ENCODE peak calls at places on chromosomes 11 and 22, in five cellular contexts. One of them, this sample, is unnamed.

GRCh38 chr11:78205256-78205655 is 16.5 kb downstream of the USP35 start:
- DNase-seq in fibroblast of lung: no peak
- DNase-seq in AG04450: no peak
- DNase-seq in right cardiac atrium: no peak
- DNase-seq in lung: no peak
- DNase-seq in this sample: no peak

GRCh38 chr11:70650075-70650909 is 252.0 kb downstream of the CTTN start:
- DNase-seq in right cardiac atrium: peak
- DNase-seq in lung: peak
- DNase-seq in fibroblast of lung: peak
- DNase-seq in AG04450: peak
- DNase-seq in this sample: peak

GRCh38 chr22:38353142-38353629 is 36.0 kb upstream of the CSNK1E start:
- DNase-seq in fibroblast of lung: peak
- DNase-seq in AG04450: no peak
- DNase-seq in right cardiac atrium: peak
- DNase-seq in lung: peak
- DNase-seq in this sample: no peak

GRCh38 chr11:134223066-134223465 is 701 bp downstream of the NCAPD3 start:
- DNase-seq in right cardiac atrium: no peak
- DNase-seq in lung: no peak
- DNase-seq in fibroblast of lung: no peak
- DNase-seq in AG04450: no peak
- DNase-seq in this sample: no peak

GRCh38 chr11:22082788-22083187 is 110.1 kb upstream of the ANO5 start:
- DNase-seq in lung: no peak
- DNase-seq in right cardiac atrium: no peak
- DNase-seq in fibroblast of lung: no peak
- DNase-seq in AG04450: no peak
- DNase-seq in this sample: no peak

GRCh38 chr11:1542267-1542666 is 29.8 kb downstream of the DUSP8 start:
- DNase-seq in lung: no peak
- DNase-seq in right cardiac atrium: peak
- DNase-seq in AG04450: no peak
- DNase-seq in fibroblast of lung: no peak
- DNase-seq in this sample: no peak

GRCh38 chr11:69213964-69214363 is 58.2 kb downstream of the SMIM38 start:
- DNase-seq in AG04450: no peak
- DNase-seq in lung: no peak
- DNase-seq in right cardiac atrium: no peak
- DNase-seq in fibroblast of lung: no peak
- DNase-seq in this sample: no peak

GRCh38 chr11:68504432-68505066 is 44.0 kb downstream of the PPP6R3 start:
- DNase-seq in right cardiac atrium: no peak
- DNase-seq in fibroblast of lung: no peak
- DNase-seq in AG04450: no peak
- DNase-seq in lung: no peak
- DNase-seq in this sample: no peak

GRCh38 chr11:70885721-70886305 is 366.6 kb downstream of the SHANK2 start:
- DNase-seq in AG04450: no peak
- DNase-seq in fibroblast of lung: no peak
- DNase-seq in lung: no peak
- DNase-seq in right cardiac atrium: no peak
- DNase-seq in this sample: no peak

GRCh38 chr11:110092577-110093406 is at the start of gene ZC3H12C:
- DNase-seq in AG04450: peak
- DNase-seq in right cardiac atrium: peak
- DNase-seq in lung: peak
- DNase-seq in fibroblast of lung: peak
- DNase-seq in this sample: peak

GRCh38 chr11:123590296-123590912 is 64.0 kb downstream of the SCN3B start:
- DNase-seq in right cardiac atrium: no peak
- DNase-seq in fibroblast of lung: peak
- DNase-seq in lung: no peak
- DNase-seq in AG04450: no peak
- DNase-seq in this sample: peak

GRCh38 chr11:17594686-17595192 is 47.7 kb downstream of the OTOG start:
- DNase-seq in fibroblast of lung: no peak
- DNase-seq in AG04450: no peak
- DNase-seq in right cardiac atrium: peak
- DNase-seq in lung: no peak
- DNase-seq in this sample: no peak

GRCh38 chr22:49983148-49984042 is 22.8 kb downstream of the PIM3 start:
- DNase-seq in AG04450: no peak
- DNase-seq in right cardiac atrium: no peak
- DNase-seq in fibroblast of lung: no peak
- DNase-seq in lung: no peak
- DNase-seq in this sample: no peak

GRCh38 chr11:80194016-80194415 is 753.2 kb upstream of the TENM4 start:
- DNase-seq in AG04450: no peak
- DNase-seq in fibroblast of lung: no peak
- DNase-seq in right cardiac atrium: no peak
- DNase-seq in lung: no peak
- DNase-seq in this sample: no peak

GRCh38 chr22:18044548-18045271 is 20.3 kb upstream of the MICAL3 start:
- DNase-seq in fibroblast of lung: peak
- DNase-seq in AG04450: no peak
- DNase-seq in right cardiac atrium: peak
- DNase-seq in lung: peak
- DNase-seq in this sample: no peak

GRCh38 chr11:115085461-115086220 is 407.3 kb downstream of the NXPE2 start:
- DNase-seq in AG04450: no peak
- DNase-seq in lung: no peak
- DNase-seq in fibroblast of lung: no peak
- DNase-seq in right cardiac atrium: peak
- DNase-seq in this sample: no peak

GRCh38 chr11:76609736-76610370 is 60.7 kb downstream of the LRRC32 start:
- DNase-seq in AG04450: no peak
- DNase-seq in lung: no peak
- DNase-seq in fibroblast of lung: no peak
- DNase-seq in right cardiac atrium: no peak
- DNase-seq in this sample: no peak

GRCh38 chr11:123431619-123432018 is 1.6 kb downstream of the GRAMD1B start:
- DNase-seq in fibroblast of lung: no peak
- DNase-seq in lung: no peak
- DNase-seq in AG04450: no peak
- DNase-seq in right cardiac atrium: no peak
- DNase-seq in this sample: no peak

GRCh38 chr22:31876156-31877035 is 67.9 kb upstream of the YWHAH start:
- DNase-seq in AG04450: no peak
- DNase-seq in lung: no peak
- DNase-seq in right cardiac atrium: no peak
- DNase-seq in fibroblast of lung: no peak
- DNase-seq in this sample: no peak

GRCh38 chr11:13450832-13451397 is 12.1 kb downstream of the BTBD10 start:
- DNase-seq in AG04450: no peak
- DNase-seq in lung: no peak
- DNase-seq in right cardiac atrium: no peak
- DNase-seq in fibroblast of lung: no peak
- DNase-seq in this sample: no peak

GRCh38 chr11:27701262-27702105 is 1.2 kb upstream of the BDNF start:
- DNase-seq in right cardiac atrium: no peak
- DNase-seq in fibroblast of lung: peak
- DNase-seq in lung: no peak
- DNase-seq in AG04450: no peak
- DNase-seq in this sample: no peak

GRCh38 chr11:34313099-34313517 is 44.7 kb downstream of the ABTB2 start:
- DNase-seq in AG04450: no peak
- DNase-seq in fibroblast of lung: no peak
- DNase-seq in lung: no peak
- DNase-seq in right cardiac atrium: no peak
- DNase-seq in this sample: no peak

GRCh38 chr11:111586305-111586915 is 15.8 kb upstream of the SIK2 start:
- DNase-seq in fibroblast of lung: peak
- DNase-seq in right cardiac atrium: no peak
- DNase-seq in lung: no peak
- DNase-seq in AG04450: no peak
- DNase-seq in this sample: no peak

GRCh38 chr11:59197990-59198389 is 14.7 kb downstream of the MPEG1 start:
- DNase-seq in right cardiac atrium: peak
- DNase-seq in fibroblast of lung: peak
- DNase-seq in lung: peak
- DNase-seq in AG04450: no peak
- DNase-seq in this sample: peak

GRCh38 chr11:10358696-10359095 is 53.8 kb downstream of the ADM start:
- DNase-seq in right cardiac atrium: no peak
- DNase-seq in AG04450: no peak
- DNase-seq in lung: no peak
- DNase-seq in fibroblast of lung: no peak
- DNase-seq in this sample: no peak

GRCh38 chr11:97537407-97538150 is 1147.8 kb downstream of the JRKL start:
- DNase-seq in fibroblast of lung: no peak
- DNase-seq in right cardiac atrium: peak
- DNase-seq in lung: no peak
- DNase-seq in AG04450: no peak
- DNase-seq in this sample: no peak

GRCh38 chr11:88332851-88333250 is 4.7 kb downstream of the CTSC start:
- DNase-seq in AG04450: no peak
- DNase-seq in right cardiac atrium: no peak
- DNase-seq in lung: no peak
- DNase-seq in fibroblast of lung: no peak
- DNase-seq in this sample: peak
- H3K4me3 ChIP-seq in AG04450: no peak
- H3K4me3 ChIP-seq in right cardiac atrium: no peak
- H3K4me3 ChIP-seq in lung: no peak
- H3K4me3 ChIP-seq in fibroblast of lung: no peak
- H3K4me3 ChIP-seq in this sample: no peak

DNA sequence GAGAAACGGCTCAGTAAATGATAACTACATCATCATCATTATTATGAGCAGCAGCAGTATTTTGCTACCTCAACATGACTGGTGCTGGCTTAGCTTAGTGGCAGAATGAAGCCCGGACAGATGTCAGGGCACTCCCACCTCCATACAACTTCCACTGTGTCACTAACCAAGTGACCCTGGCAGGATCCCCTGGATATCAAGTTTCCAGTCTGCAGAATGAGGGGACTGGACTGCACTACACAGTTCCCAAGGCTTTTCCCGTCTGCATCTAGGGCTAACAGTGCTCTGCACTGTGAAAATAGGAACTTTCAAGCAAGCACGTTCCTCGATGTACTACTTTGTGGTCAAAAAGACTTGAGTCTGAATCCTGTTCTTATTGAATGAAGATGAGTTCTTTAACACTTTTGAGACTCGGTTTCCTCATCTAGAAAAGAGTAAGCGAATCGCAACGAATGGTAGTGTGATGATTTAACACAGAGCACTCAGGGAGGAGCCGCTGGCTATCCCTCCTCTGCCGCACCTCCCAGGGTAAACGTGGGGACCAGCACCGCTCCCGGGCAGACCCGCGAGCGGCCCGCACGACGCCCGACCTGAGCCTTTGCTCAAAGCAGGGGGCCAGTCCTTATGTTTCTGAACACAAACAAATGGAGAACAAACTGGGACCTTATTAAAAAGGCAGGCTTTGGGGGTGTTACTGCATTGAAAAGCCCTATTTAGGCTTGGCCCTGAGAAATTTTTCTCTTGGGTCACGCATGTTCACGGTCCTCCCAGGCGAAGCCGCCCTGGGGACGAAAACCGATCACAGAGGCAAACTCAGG is 910 bp downstream of the CLTCL1 start:
- DNase-seq in AG04450: no peak
- DNase-seq in right cardiac atrium: no peak
- DNase-seq in lung: no peak
- DNase-seq in fibroblast of lung: no peak
- DNase-seq in this sample: no peak
- H3K4me3 ChIP-seq in AG04450: peak
- H3K4me3 ChIP-seq in right cardiac atrium: peak
- H3K4me3 ChIP-seq in lung: peak
- H3K4me3 ChIP-seq in fibroblast of lung: peak
- H3K4me3 ChIP-seq in this sample: peak

DNA sequence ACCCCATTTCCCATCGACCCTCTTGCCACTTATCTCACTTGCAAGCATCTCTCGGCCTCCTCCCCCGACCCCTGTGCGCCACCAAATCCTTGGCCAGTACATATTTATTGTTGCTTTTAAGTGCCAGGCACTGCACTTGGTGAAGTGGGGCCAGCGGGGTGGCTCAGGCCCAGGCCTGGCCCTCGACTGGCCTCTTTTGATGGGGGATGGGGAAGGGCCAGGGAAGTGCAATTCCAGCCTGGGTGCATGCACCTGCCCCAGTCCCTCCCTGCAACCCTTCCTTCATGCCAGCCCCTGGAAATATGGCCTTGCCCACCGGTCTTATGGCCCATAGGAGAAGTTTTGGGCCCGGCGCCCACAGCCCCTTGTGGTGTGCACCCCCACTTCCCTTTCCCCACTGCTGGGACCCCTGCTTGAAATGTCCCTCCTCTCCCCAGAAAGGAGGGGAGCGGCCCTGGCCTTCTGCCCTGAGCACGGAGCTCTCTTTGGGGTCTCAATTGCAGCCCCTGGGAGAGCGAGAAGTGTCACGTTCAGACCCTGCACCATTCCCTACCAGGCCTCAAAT is 791 bp downstream of the SUSD2 start:
- DNase-seq in AG04450: no peak
- DNase-seq in right cardiac atrium: no peak
- DNase-seq in lung: no peak
- DNase-seq in fibroblast of lung: no peak
- DNase-seq in this sample: no peak
- H3K4me3 ChIP-seq in AG04450: no peak
- H3K4me3 ChIP-seq in right cardiac atrium: no peak
- H3K4me3 ChIP-seq in lung: no peak
- H3K4me3 ChIP-seq in fibroblast of lung: no peak
- H3K4me3 ChIP-seq in this sample: no peak

GRCh38 chr11:64660205-64660604 is 62.8 kb downstream of the NRXN2 start:
- DNase-seq in fibroblast of lung: no peak
- DNase-seq in AG04450: no peak
- DNase-seq in lung: no peak
- DNase-seq in right cardiac atrium: no peak
- DNase-seq in this sample: no peak
- H3K4me3 ChIP-seq in fibroblast of lung: no peak
- H3K4me3 ChIP-seq in AG04450: no peak
- H3K4me3 ChIP-seq in lung: no peak
- H3K4me3 ChIP-seq in right cardiac atrium: no peak
- H3K4me3 ChIP-seq in this sample: peak

DNA sequence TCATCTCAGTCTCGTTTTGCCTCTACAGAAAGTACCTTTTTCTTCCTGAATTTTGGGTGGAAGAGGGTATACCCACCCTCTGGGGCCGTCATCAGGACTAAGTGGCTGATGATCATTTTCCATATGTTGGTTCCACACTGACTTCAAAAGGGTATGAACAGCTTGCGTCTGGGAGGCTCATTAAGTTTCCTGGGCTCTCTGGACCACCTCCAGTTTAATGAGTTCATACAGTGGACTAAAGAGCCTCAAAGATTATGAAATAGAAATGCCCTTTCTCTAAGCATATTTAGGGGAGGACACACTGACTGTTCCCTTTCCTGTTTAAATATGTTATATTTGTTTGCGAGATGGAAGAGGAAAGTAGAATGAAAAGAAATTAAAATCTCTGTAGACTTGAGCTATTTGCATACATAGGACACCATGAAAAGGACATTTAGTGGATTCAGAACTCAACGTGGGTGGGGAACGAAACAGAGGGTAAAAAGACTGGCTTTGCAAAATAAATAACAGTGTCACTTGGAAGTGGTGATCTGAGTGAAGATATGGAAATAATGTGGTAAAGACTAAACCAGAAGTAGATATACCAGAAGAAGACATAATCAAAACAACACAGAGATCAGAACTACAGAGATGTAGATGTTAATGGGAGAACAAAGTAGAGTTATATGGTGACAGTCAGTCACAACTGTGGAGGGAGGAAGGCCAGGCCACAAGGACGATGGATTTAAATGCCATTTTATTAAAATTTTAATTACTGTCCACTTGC is 18.7 kb downstream of the LDLRAD3 start:
- DNase-seq in AG04450: no peak
- DNase-seq in right cardiac atrium: no peak
- DNase-seq in lung: no peak
- DNase-seq in fibroblast of lung: peak
- DNase-seq in this sample: no peak
- H3K4me3 ChIP-seq in AG04450: no peak
- H3K4me3 ChIP-seq in right cardiac atrium: no peak
- H3K4me3 ChIP-seq in lung: no peak
- H3K4me3 ChIP-seq in fibroblast of lung: no peak
- H3K4me3 ChIP-seq in this sample: no peak

This sample was measured in skeletal muscle cell.